ENCODE peak calls at places on chromosomes 4 and X, in ten cellular contexts. G, M, J, K, A, T, C, V, I and L are unnamed samples.

GRCh38 chrX:55489315-55490009 is at the start of gene USP51:
- DNase-seq in G (no peak), M (no peak), J (no peak), K (no peak), A (no peak), T (peak), C (no peak), V (peak), I (no peak), L (peak)

GRCh38 chr4:33714971-33715370 is 2529.3 kb downstream of the ARAP2 start:
- DNase-seq in G (no peak), M (no peak), J (no peak), K (no peak), A (no peak), T (no peak), C (no peak), V (no peak), I (no peak), L (peak)

GRCh38 chr4:44257461-44257860 is 191.1 kb downstream of the KCTD8 start:
- DNase-seq in G (no peak), M (no peak), J (no peak), K (no peak), A (no peak), T (no peak), C (no peak), V (no peak), I (no peak), L (no peak)

GRCh38 chr4:153831236-153831635 is 42.4 kb upstream of the SFRP2 start:
- DNase-seq in G (no peak), M (no peak), J (no peak), K (no peak), A (no peak), T (no peak), C (no peak), V (no peak), I (no peak), L (no peak)

GRCh38 chrX:39398215-39398972 is 597.1 kb downstream of the MID1IP1 start:
- DNase-seq in G (no peak), M (no peak), J (no peak), K (no peak), A (no peak), T (no peak), C (no peak), V (no peak), I (no peak), L (no peak)

GRCh38 chrX:12955882-12956703 is 18.8 kb upstream of the TMSB4X start:
- DNase-seq in G (peak), M (no peak), J (no peak), K (no peak), A (no peak), T (no peak), C (peak), V (peak), I (peak), L (peak)

GRCh38 chrX:19532709-19533108 is 17.4 kb upstream of the MAP3K15 start:
- DNase-seq in G (no peak), M (no peak), J (no peak), K (no peak), A (no peak), T (no peak), C (no peak), V (no peak), I (no peak), L (no peak)

GRCh38 chr4:8917321-8917811 is 45.7 kb upstream of the HMX1 start:
- DNase-seq in G (no peak), M (peak), J (no peak), K (no peak), A (no peak), T (no peak), C (no peak), V (no peak), I (no peak), L (no peak)

GRCh38 chr4:184416913-184417734 is 57.2 kb downstream of the IRF2 start:
- DNase-seq in G (no peak), M (no peak), J (peak), K (peak), A (no peak), T (no peak), C (no peak), V (no peak), I (peak), L (no peak)

GRCh38 chrX:40165206-40165605 is 67.4 kb upstream of the BCOR start:
- DNase-seq in G (no peak), M (no peak), J (no peak), K (no peak), A (no peak), T (no peak), C (no peak), V (no peak), I (no peak), L (no peak)

GRCh38 chrX:41003501-41004286 is 81.6 kb upstream of the USP9X start:
- DNase-seq in G (no peak), M (no peak), J (no peak), K (no peak), A (no peak), T (no peak), C (no peak), V (no peak), I (no peak), L (no peak)

GRCh38 chr4:64495948-64496347 is 86.7 kb upstream of the TECRL start:
- DNase-seq in G (no peak), M (no peak), J (no peak), K (no peak), A (no peak), T (no peak), C (no peak), V (no peak), I (no peak), L (no peak)

GRCh38 chrX:130395341-130395740 is 6.4 kb upstream of the RBMX2 start:
- DNase-seq in G (no peak), M (no peak), J (no peak), K (no peak), A (no peak), T (no peak), C (no peak), V (no peak), I (no peak), L (no peak)

GRCh38 chr4:23022032-23022431 is 329.3 kb downstream of the GBA3 start:
- DNase-seq in G (no peak), M (no peak), J (no peak), K (no peak), A (no peak), T (no peak), C (peak), V (peak), I (no peak), L (peak)

GRCh38 chrX:134423606-134424005 is 36.4 kb upstream of the HPRT1 start:
- DNase-seq in G (no peak), M (no peak), J (no peak), K (no peak), A (no peak), T (peak), C (no peak), V (no peak), I (no peak), L (peak)

GRCh38 chrX:129808829-129809745 is 29.3 kb downstream of the SASH3 start:
- DNase-seq in G (no peak), M (no peak), J (no peak), K (no peak), A (no peak), T (no peak), C (no peak), V (no peak), I (no peak), L (peak)

GRCh38 chr4:108560624-108561023 is 59.8 kb upstream of the RPL34 start:
- DNase-seq in G (no peak), M (no peak), J (no peak), K (no peak), A (no peak), T (no peak), C (no peak), V (no peak), I (no peak), L (no peak)

GRCh38 chr4:20428410-20429160 is 176.9 kb downstream of the SLIT2 start:
- DNase-seq in G (no peak), M (no peak), J (no peak), K (no peak), A (no peak), T (no peak), C (no peak), V (no peak), I (no peak), L (peak)

GRCh38 chrX:56503941-56504673 is 59.3 kb upstream of the UBQLN2 start:
- DNase-seq in G (no peak), M (no peak), J (no peak), K (no peak), A (no peak), T (no peak), C (no peak), V (peak), I (no peak), L (no peak)

GRCh38 chr4:99617374-99617773 is 40.3 kb downstream of the C4orf54 start:
- DNase-seq in G (no peak), M (no peak), J (no peak), K (no peak), A (no peak), T (no peak), C (no peak), V (no peak), I (no peak), L (no peak)